ENCODE peak calls at places on chromosomes 1 and 21, in eight cellular contexts. M is cardiac muscle cell, F is A549, V is fibroblast of the aortic adventitia, E is thoracic aorta, X is GM12865, H is pancreas, R is neural crest cell. Z is an unnamed sample.

GRCh38 chr1:238811211-238811610 is 575.2 kb upstream of the CHRM3 start:
- DNase-seq in M (no peak), F (no peak), V (peak), E (no peak), X (no peak), H (no peak), R (no peak), Z (no peak)

GRCh38 chr21:19246018-19246417 is 842.4 kb upstream of the TMPRSS15 start:
- DNase-seq in M (no peak), F (no peak), V (no peak), E (no peak), X (no peak), H (no peak), R (no peak), Z (no peak)

GRCh38 chr1:62783736-62784508 is at the start of gene ATG4C:
- DNase-seq in M (peak), F (peak), V (peak), E (peak), X (peak), H (peak), R (peak), Z (peak)

GRCh38 chr1:89950703-89951102 is 44.2 kb upstream of the ZNF326 start:
- DNase-seq in M (no peak), F (no peak), V (no peak), E (no peak), X (no peak), H (no peak), R (no peak), Z (no peak)

GRCh38 chr1:16617101-16617727 is 3.9 kb upstream of the NBPF1 start:
- DNase-seq in M (no peak), F (no peak), V (no peak), E (no peak), X (no peak), H (peak), R (no peak), Z (peak)

GRCh38 chr1:226017070-226017469 is 17.9 kb upstream of the SDE2 start:
- DNase-seq in M (no peak), F (no peak), V (no peak), E (no peak), X (no peak), H (no peak), R (no peak), Z (no peak)

GRCh38 chr1:43285269-43285986 is at the start of gene C1orf210:
- DNase-seq in M (no peak), F (no peak), V (no peak), E (no peak), X (no peak), H (peak), R (no peak), Z (peak)

GRCh38 chr1:216183427-216183826 is 239.8 kb downstream of the USH2A start:
- DNase-seq in M (no peak), F (no peak), V (no peak), E (no peak), X (no peak), H (no peak), R (no peak), Z (no peak)

GRCh38 chr1:29542476-29543015 is 306.2 kb downstream of the PTPRU start:
- DNase-seq in M (no peak), F (no peak), V (no peak), E (no peak), X (no peak), H (no peak), R (no peak), Z (no peak)

GRCh38 chr1:25590096-25590824 is 26.3 kb upstream of the MAN1C1 start:
- DNase-seq in M (peak), F (no peak), V (peak), E (peak), X (no peak), H (no peak), R (no peak), Z (no peak)

GRCh38 chr1:66833112-66833511 is 32.0 kb upstream of the INSL5 start:
- DNase-seq in M (no peak), F (no peak), V (no peak), E (no peak), X (no peak), H (no peak), R (no peak), Z (no peak)

GRCh38 chr1:55717111-55717510 is 501.9 kb upstream of the USP24 start:
- DNase-seq in M (no peak), F (no peak), V (peak), E (no peak), X (no peak), H (no peak), R (no peak), Z (no peak)

GRCh38 chr1:179046808-179047636 is 21.3 kb downstream of the FAM20B start:
- DNase-seq in M (peak), F (no peak), V (peak), E (no peak), X (no peak), H (no peak), R (no peak), Z (no peak)

GRCh38 chr1:48530727-48531351 is 58.8 kb upstream of the SPATA6 start:
- DNase-seq in M (peak), F (peak), V (peak), E (no peak), X (peak), H (peak), R (peak), Z (peak)

GRCh38 chr1:216905052-216905580 is 181.9 kb upstream of the ESRRG start:
- DNase-seq in M (no peak), F (no peak), V (no peak), E (no peak), X (no peak), H (no peak), R (no peak), Z (no peak)

GRCh38 chr1:241323510-241323909 is 33.5 kb downstream of the RGS7 start:
- DNase-seq in M (peak), F (peak), V (peak), E (no peak), X (peak), H (no peak), R (peak), Z (peak)

GRCh38 chr1:11981378-11982009 is 1.2 kb downstream of the MFN2 start:
- DNase-seq in M (no peak), F (no peak), V (no peak), E (no peak), X (no peak), H (no peak), R (no peak), Z (no peak)

GRCh38 chr1:205950826-205951549 is 7.7 kb upstream of the SLC26A9 start:
- DNase-seq in M (no peak), F (no peak), V (peak), E (no peak), X (no peak), H (no peak), R (no peak), Z (no peak)

GRCh38 chr1:205950280-205950679 is 7.0 kb upstream of the SLC26A9 start:
- DNase-seq in M (no peak), F (no peak), V (peak), E (no peak), X (no peak), H (peak), R (no peak), Z (no peak)

GRCh38 chr1:205948886-205949285 is 5.6 kb upstream of the SLC26A9 start:
- DNase-seq in M (no peak), F (no peak), V (no peak), E (no peak), X (no peak), H (no peak), R (no peak), Z (no peak)

GRCh38 chr1:205949753-205950152 is 6.5 kb upstream of the SLC26A9 start:
- DNase-seq in M (no peak), F (no peak), V (no peak), E (no peak), X (no peak), H (no peak), R (no peak), Z (no peak)

GRCh38 chr1:205951746-205952145 is 8.5 kb upstream of the SLC26A9 start:
- DNase-seq in M (no peak), F (no peak), V (no peak), E (no peak), X (no peak), H (no peak), R (no peak), Z (no peak)
- TF ChIP-seq CTCF in M (no peak), F (no peak), V (no peak), E (no peak), X (no peak), H (no peak), R (no peak), Z (no peak)

DNA sequence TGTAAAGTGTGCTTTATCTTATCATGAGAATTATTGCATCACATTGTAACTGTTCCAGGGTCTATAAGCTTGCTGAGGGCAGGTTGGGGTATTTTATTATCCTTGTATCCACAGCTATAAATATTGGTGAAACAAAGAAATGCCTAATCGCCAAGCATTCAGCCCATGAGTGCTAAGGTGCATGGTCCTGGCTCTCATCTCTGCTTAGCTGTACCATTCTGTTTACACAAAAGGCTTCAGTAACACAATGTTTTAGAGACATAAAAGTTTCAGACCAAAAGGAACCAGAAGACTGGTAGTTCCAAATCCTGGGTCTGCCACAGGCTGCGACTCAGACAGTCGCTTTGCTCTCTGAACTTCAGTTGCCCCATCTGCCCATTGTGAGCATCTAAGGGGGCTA is 99.6 kb upstream of the C8B start:
- DNase-seq in M (no peak), F (no peak), V (no peak), E (no peak), X (no peak), H (no peak), R (no peak), Z (no peak)
- TF ChIP-seq CTCF in M (no peak), F (no peak), V (no peak), E (no peak), X (no peak), H (no peak), R (no peak), Z (no peak)

GRCh38 chr1:9004731-9005708 is 21.2 kb downstream of the SLC2A7 start:
- DNase-seq in M (peak), F (peak), V (peak), E (peak), X (peak), H (peak), R (peak), Z (peak)
- TF ChIP-seq CTCF in M (peak), F (peak), V (peak), E (peak), X (peak), H (peak), R (peak), Z (peak)

DNA sequence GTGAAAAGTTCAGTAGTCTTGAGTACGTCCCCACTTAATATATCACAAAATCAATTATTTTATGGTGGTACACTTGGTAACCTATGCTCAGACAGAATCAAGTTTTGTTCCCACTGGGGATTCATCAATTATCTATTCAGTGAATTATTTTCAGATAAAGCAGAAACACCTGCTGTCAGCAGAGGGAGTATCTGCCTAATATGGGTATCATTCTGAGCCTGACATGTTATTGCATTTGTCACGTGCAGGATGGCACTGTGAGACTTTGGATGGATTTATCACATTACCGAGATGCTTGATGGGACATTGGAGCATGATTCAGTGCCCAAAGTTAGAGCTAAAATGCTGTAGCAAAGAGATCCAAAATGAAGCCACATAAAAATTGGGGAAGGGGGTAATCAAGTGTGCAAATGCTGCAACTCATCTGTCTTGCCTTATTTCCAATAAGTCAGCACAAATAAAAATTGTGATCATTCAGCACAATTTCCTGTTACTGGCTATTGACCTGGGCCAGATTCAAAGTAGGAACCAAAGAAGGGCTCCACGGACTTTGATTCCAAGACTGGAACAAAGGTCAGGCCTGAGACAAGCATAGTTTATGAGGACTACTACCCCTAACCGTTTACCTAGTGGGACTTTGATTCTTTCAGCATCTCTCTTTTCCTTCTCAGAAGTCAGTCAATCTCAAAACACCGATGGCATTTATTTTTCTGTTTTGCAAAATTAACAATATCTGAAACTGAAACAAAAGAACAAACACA is 657.7 kb downstream of the LMO4 start:
- DNase-seq in M (no peak), F (peak), V (no peak), E (no peak), X (no peak), H (no peak), R (no peak), Z (no peak)
- TF ChIP-seq CTCF in M (no peak), F (peak), V (no peak), E (no peak), X (no peak), H (no peak), R (peak), Z (no peak)

DNA sequence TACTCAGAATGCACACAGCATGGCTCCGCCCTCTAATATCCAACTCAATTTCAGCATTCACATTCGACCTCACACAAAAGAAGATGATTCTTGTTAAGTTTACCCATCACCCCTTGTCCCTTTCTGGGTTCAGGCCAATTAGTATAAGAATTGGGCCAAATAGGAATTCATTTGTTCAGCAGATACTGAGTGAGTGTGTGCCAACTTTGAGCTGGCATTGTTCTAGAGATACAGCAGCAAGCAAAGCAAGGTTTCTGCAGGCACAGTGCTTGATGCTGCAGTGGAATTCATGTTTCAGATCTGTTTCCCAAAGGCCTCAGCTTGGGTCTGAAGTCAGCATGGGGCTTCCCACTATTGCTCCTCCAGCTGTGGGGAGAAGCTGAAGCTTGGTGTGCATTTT is 6.5 kb downstream of the FNDC7 start:
- DNase-seq in M (no peak), F (no peak), V (no peak), E (no peak), X (no peak), H (no peak), R (no peak), Z (no peak)
- TF ChIP-seq CTCF in M (no peak), F (no peak), V (no peak), E (no peak), X (no peak), H (no peak), R (no peak), Z (no peak)

GRCh38 chr1:201252833-201253810 is 30.2 kb upstream of the PKP1 start:
- DNase-seq in M (no peak), F (no peak), V (no peak), E (no peak), X (no peak), H (no peak), R (no peak), Z (no peak)
- TF ChIP-seq CTCF in M (no peak), F (no peak), V (no peak), E (no peak), X (no peak), H (no peak), R (no peak), Z (no peak)

GRCh38 chr21:45091540-45092322 is 17.4 kb downstream of the ADARB1 start:
- DNase-seq in M (no peak), F (no peak), V (no peak), E (no peak), X (no peak), H (no peak), R (no peak), Z (no peak)
- TF ChIP-seq CTCF in M (no peak), F (no peak), V (no peak), E (no peak), X (no peak), H (no peak), R (no peak), Z (no peak)

GRCh38 chr1:182198006-182198605 is 136.6 kb upstream of the ZNF648 start:
- DNase-seq in M (no peak), F (no peak), V (peak), E (no peak), X (peak), H (no peak), R (no peak), Z (no peak)
- TF ChIP-seq CTCF in M (no peak), F (peak), V (no peak), E (no peak), X (peak), H (no peak), R (peak), Z (peak)

DNA sequence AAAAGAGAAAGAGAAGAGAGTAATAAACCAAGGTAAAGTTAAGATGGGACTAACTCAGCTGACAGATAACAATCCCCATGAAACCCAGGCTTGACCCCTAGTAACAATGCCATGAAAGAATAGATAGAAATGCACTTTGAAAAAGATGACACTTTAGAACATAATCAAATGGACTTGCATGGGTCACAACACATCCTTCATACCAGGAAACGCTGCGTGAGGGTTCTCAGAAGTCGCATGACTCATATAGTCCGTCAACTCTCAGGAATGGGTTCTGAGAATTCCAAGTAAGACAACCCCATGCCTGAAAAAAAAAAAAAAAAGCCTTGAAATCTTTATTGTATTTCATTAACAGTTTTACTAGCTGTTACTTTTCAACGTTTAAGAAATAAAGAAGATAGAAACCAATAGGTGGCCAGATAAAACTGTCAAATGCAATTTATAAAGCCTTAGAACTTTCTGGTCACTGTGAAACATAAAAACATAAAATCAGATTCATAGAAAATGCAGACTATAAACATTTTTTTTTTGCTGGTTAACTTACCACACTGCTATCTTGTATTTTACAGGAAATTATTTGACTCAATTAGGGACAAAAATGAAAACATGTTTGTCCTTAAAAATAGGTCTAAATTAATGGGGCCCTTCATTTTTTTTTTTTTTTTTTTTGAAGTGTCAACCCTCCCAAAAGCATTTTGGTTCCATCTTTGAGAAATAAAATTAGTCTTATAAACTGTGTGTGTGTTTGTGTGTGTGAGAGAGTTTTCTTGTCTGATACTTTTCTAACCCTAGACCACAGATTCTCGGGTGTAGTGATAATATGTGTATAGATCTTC is 202.1 kb downstream of the NCAM2 start:
- DNase-seq in M (no peak), F (peak), V (peak), E (peak), X (no peak), H (no peak), R (no peak), Z (no peak)
- TF ChIP-seq CTCF in M (no peak), F (no peak), V (no peak), E (no peak), X (no peak), H (no peak), R (no peak), Z (no peak)